ENCODE peak calls at places on chromosomes 3 and 15, in six cellular contexts. O is H1, V is uterus, U is body of pancreas, S is stomach, A is IMR-90. R is an unnamed sample. For H3K9me3, the result is how much of the 10 kb centered on the place peaks cover.

GRCh38 chr3:57221883-57222282 is 5.6 kb upstream of the APPL1 start:
- DNase-seq in S (no peak), U (no peak), V (no peak), A (peak), O (no peak), R (no peak)

GRCh38 chr3:170437151-170437550 is 18.5 kb downstream of the CLDN11 start:
- DNase-seq in U (no peak), O (no peak), S (no peak), V (no peak), A (no peak), R (no peak)

GRCh38 chr3:127676921-127677351 is 4.2 kb downstream of the ABTB1 start:
- DNase-seq in A (no peak), V (peak), U (peak), O (peak), S (peak), R (no peak)

GRCh38 chr3:189100866-189101265 is 70.9 kb upstream of the TPRG1 start:
- DNase-seq in A (no peak), V (no peak), S (no peak), U (no peak), O (no peak), R (no peak)

GRCh38 chr15:59237854-59238252 is 31.2 kb downstream of the LDHAL6B start:
- DNase-seq in V (no peak), S (no peak), A (no peak), O (no peak), U (no peak), R (no peak)

GRCh38 chr15:51752918-51753317 is 1.5 kb downstream of the TMOD2 start:
- DNase-seq in A (no peak), V (no peak), U (no peak), O (no peak), S (no peak), R (no peak)

GRCh38 chr15:49045691-49046112 is 544 bp downstream of the SECISBP2L start:
- DNase-seq in O (no peak), V (peak), A (peak), U (no peak), S (no peak), R (no peak)

GRCh38 chr3:78941587-78941986 is 826.2 kb downstream of the ROBO1 start:
- DNase-seq in V (no peak), A (peak), O (no peak), S (no peak), U (no peak), R (no peak)

GRCh38 chr3:139548801-139549200 is 9.3 kb upstream of the RBP1 start:
- DNase-seq in O (no peak), S (no peak), U (peak), V (no peak), A (no peak), R (no peak)

GRCh38 chr3:10563396-10563795 is 58.0 kb upstream of the ATP2B2 start:
- DNase-seq in U (no peak), A (no peak), S (no peak), O (no peak), V (no peak), R (no peak)

GRCh38 chr3:39088889-39089288 is 18.5 kb downstream of the GORASP1 start:
- DNase-seq in S (no peak), O (peak), A (peak), V (no peak), U (no peak), R (no peak)

GRCh38 chr3:30518201-30518864 is 88.1 kb upstream of the TGFBR2 start:
- DNase-seq in A (peak), S (peak), U (peak), O (no peak), V (peak), R (no peak)

GRCh38 chr15:88932271-88932874 is 19.2 kb upstream of the MFGE8 start:
- DNase-seq in A (no peak), O (peak), V (peak), S (no peak), U (no peak), R (no peak)

GRCh38 chr3:52892290-52892624 is 5.1 kb downstream of the STIMATE start:
- DNase-seq in A (no peak), U (peak), O (no peak), S (no peak), V (no peak), R (no peak)

GRCh38 chr3:52891615-52892081 is 5.7 kb downstream of the STIMATE start:
- DNase-seq in U (peak), V (no peak), S (no peak), O (no peak), A (peak), R (no peak)

GRCh38 chr3:52893723-52894122 is 3.6 kb downstream of the STIMATE start:
- DNase-seq in A (no peak), V (no peak), U (peak), O (no peak), S (peak), R (no peak)

GRCh38 chr3:52891164-52891563 is 6.2 kb downstream of the STIMATE start:
- DNase-seq in S (no peak), O (no peak), V (no peak), A (no peak), U (no peak), R (no peak)

DNA sequence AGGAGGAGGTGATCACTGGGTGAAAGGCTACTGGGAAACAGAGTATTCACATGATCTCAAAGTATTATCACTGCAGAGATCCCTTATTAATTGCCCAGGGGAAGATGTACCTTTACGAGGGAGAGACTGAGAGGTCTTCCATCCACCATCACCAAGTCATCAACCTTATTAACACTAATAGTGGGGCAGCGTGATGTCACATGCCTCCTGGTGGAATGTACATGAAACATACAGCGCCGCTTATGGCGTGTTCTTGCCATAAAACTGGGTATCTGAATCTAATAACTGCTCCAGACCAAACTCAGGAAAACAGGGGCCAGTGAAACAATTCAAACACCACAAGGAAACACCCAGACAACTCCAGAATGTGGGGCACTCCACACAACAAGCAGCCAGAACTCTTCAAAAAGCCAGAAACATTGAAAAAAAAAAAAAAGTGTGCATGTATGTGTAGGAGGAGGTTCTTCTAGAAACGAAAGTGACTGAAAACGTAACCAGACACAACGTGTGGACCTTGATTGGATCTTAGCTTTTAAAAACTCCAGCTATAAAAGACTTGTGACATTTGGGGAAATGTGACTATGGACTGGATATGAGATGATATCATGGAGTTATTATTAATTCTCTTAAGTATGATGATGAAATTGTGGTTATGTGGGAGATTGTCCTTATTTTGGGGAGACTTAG is 4.6 kb downstream of the STIMATE start:
- DNase-seq in O (no peak), V (no peak), A (no peak), U (no peak), S (no peak), R (no peak)
- H3K27ac ChIP-seq in O (no peak), V (peak), A (no peak), U (peak), S (peak), R (no peak)

DNA sequence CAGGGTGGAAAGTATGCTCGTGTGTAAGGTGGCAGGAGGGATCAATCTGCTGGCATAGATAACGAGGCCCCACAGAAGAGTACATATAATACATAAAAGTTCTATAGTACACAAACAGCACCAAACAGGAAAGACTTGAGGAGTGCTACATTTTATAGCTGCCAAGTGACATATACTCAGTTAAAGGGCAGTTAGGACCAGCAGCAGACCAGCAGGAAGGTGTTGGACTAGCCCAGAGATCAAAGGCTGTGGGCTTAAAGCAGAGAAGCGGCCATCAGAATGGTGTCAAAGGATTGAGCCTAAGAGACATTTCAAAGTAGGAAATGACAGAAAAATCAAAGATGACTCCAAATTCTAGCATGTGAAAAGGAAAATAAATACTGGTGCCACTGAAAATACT is 34.5 kb downstream of the SFMBT1 start:
- DNase-seq in S (no peak), U (no peak), A (no peak), O (no peak), V (no peak), R (no peak)
- H3K9me3 ChIP-seq in S (under half), U (under half), A (under half), O (under half), V (under half), R (under half)

DNA sequence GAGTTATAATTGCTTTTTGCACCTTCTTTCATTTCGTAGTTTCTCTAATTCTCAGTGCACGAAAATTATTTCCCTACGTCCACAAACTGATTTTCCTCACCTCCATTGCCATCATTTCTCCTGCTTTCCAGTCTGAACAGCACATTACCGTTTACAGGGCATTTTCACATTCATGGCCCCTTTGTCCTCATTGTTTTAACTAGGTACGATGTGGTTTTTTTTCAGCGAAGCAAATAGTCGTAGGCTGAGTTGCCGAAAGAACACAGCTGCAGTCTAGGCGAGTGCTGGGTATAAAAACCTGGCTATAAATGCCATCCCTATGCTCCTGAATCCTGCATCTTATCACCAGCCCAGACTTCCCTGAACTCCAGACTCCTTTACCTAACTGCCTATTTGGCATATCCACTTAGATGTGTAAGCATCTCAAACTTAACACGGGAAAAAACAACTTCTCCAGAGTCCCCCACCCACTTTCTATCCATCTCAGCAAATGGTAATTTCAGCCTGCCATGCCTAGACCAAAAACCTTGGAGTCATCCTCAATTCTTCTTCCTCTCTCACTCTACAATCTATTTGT is 691 bp upstream of the FSIP1 start:
- DNase-seq in A (peak), S (no peak), U (no peak), O (no peak), V (no peak), R (no peak)
- H3K27ac ChIP-seq in A (peak), S (peak), U (peak), O (peak), V (peak), R (peak)

DNA sequence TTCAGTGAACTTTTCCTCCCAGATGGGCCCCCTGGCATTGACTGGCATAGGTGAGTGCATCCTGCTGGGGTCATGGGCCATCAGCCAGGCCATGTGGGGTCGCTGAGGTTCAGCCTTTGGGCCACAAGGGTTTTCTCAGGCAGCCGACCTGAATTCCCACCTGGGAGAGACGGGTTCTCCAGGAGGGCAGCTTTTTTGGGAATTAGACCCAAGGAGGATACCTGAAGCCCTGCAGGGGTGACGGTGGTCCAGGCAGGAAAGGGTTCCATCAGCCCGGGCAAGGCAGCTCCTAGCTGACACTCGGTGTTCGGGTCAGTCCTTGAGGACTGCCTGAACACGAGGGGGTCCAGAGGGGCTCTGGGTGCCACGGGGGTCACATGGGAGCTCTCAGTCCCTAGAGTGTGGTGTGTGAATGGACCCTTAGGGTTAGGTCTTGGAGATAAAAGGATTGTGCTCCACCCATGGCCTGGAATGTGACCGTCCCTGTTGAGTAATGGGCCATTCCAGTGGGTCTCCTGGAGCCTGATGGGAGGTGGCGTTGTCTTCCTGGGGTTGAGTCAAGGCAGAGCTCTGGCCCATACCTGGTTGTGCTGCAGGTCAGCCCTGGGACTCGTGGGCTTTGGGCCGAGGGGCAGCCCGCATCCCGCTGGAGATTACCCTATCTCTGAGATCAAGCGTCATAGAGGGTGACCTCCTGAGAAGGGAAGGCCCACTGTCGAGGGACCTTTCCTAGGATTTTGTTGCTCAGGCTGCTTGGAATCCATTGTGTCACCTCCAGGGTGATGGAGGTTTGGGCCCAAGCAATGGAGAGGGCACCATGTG is 192.8 kb downstream of the UBE3A start:
- DNase-seq in S (no peak), V (peak), A (no peak), O (peak), U (peak), R (no peak)
- H3K9me3 ChIP-seq in S (half or more), V (under half), A (half or more), O (half or more), U (under half), R (under half)

DNA sequence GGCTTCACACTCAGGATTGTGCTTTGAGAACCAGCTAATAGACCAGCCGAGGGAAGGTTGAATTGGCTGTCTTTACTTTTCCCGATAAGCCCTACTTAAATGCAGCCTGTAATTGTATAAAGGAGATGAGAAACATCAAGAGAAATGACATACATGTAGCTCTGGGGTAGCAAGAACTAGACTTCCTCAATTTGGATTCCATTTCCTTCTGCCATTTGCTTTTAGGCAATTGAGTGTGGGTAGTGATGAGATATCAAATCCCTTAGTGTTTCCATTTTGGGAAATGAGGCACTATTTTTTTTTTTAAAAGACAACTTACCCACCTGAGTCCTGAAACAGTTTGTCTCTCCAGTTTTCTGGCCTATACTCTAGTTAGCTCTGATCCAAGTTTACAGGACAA is 2.2 kb downstream of the INAFM2 start:
- DNase-seq in O (no peak), U (no peak), V (no peak), S (no peak), A (no peak), R (no peak)
- H3K27ac ChIP-seq in O (no peak), U (no peak), V (no peak), S (peak), A (no peak), R (no peak)

GRCh38 chr15:99984491-99985243 is 251.4 kb upstream of the LYSMD4 start:
- DNase-seq in A (no peak), S (no peak), O (no peak), U (no peak), V (no peak), R (no peak)
- H3K9me3 ChIP-seq in A (under half), S (under half), O (under half), U (under half), V (under half), R (under half)

DNA sequence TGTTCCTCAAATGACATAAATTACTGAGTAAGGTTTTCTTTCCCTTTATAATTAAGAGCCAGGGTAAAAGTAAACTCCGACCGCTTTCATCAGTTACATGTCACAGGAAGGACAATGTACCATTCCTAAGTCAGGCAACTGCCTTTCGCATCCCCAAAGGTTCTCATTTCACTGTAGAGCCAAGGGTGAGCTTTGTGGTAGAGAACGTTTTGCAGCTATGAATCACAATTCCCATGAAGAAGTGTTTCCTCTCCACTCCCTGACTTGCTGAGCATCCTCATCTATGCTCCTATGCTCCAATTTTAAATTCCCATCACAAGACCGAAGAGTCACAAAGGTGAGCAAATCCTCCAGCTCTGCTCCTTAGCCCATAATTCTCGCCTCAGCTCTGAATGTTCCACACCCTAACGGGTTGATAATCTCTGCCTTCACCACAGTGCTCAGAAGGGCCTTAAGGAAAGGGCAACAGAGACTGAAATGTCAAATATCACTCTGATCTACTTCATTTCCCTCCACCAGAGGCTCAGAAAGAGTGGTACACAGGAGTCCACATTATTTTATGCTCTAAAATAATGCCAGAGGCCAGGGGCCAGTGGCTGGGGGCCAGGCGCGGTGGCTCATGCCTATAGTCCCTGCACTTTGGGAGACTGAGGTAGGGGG is 72.3 kb downstream of the MB21D2 start:
- DNase-seq in S (no peak), O (no peak), A (peak), V (no peak), U (no peak), R (no peak)
- H3K27ac ChIP-seq in S (no peak), O (no peak), A (no peak), V (no peak), U (no peak), R (no peak)

DNA sequence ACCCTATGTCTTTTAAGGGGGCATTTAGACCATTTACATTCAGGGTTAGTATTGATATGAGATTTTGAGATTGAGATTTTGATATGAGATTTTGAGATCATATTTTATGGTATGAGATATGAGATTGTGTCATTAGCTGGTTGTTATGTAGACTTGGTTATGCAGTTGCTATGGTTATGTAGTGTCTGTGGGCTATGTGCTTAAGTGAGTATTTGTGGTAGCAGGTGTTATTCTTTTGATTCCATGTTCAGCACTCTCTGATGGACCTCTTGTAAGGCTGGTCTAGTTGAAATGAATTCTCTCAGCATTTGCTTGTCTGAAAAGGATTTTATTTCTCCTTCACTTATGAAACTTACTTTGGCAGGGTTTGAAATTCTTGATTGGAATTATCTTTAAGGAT is 225.4 kb downstream of the SATB1 start:
- DNase-seq in O (no peak), V (no peak), U (no peak), S (no peak), A (no peak), R (no peak)
- H3K9me3 ChIP-seq in O (under half), V (under half), U (under half), S (under half), A (under half), R (under half)

DNA sequence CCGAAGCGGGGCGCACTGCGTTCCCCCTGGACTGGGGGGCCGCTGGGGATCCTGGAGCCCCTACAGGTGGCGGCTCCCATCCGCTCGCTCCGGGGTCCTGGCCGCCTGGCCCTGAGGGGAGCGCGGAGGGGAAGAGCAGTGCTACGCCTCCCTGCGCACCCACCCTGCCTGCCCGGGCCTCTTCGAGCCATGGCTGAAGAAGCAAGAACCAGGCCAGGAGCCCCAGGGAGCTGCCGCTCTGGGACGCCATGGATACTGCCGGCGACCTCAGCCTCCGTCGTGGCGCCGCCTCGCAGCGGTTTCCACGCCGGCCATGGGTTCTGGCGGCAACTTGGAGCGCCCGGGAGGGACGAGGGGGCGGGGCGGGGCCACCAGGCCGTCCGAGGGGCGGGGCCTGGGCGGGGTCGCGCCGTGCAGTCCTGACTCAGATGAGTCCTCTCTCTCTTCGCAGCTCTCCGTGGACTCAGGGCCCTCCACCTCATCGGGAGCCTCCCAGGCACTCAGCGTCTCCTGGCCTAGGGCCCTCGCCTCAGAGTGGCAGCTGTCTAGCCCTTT is 50.9 kb downstream of the MYL3 start:
- DNase-seq in A (peak), U (peak), O (peak), V (peak), S (peak), R (no peak)
- H3K27ac ChIP-seq in A (no peak), U (peak), O (no peak), V (no peak), S (no peak), R (no peak)